ENCODE peak calls at places on chromosomes 12 and 14, in seven cellular contexts. One of them, this sample, is unnamed.

GRCh38 chr12:45214739-45215418 is 1.0 kb upstream of the ANO6 start:
- DNase-seq in stimulated activated CD8-positive, alpha-beta memory T cell treated with anti-CD3 and anti-CD28 coated beads, Interleukin-4, amount 100 ng/mL, for 4 hours: no peak
- DNase-seq in OCI-M1: peak; percentile 55
- DNase-seq in head of caudate nucleus: no peak
- DNase-seq in GM12892: no peak
- DNase-seq in left cardiac atrium: no peak
- DNase-seq in ACHN: peak; percentile 64
- DNase-seq in this sample: no peak

GRCh38 chr12:68587448-68587873 is 23.2 kb upstream of the RAP1B start:
- DNase-seq in stimulated activated CD8-positive, alpha-beta memory T cell treated with anti-CD3 and anti-CD28 coated beads, Interleukin-4, amount 100 ng/mL, for 4 hours: no peak
- DNase-seq in OCI-M1: peak; percentile 82
- DNase-seq in head of caudate nucleus: no peak
- DNase-seq in GM12892: no peak
- DNase-seq in left cardiac atrium: no peak
- DNase-seq in ACHN: no peak
- DNase-seq in this sample: no peak

GRCh38 chr12:68831272-68831671 is 23.3 kb downstream of the MDM2 start:
- DNase-seq in stimulated activated CD8-positive, alpha-beta memory T cell treated with anti-CD3 and anti-CD28 coated beads, Interleukin-4, amount 100 ng/mL, for 4 hours: no peak
- DNase-seq in OCI-M1: no peak
- DNase-seq in head of caudate nucleus: no peak
- DNase-seq in GM12892: no peak
- DNase-seq in left cardiac atrium: no peak
- DNase-seq in ACHN: peak; percentile 35
- DNase-seq in this sample: no peak

GRCh38 chr14:32109676-32110075 is 32.6 kb downstream of the ARHGAP5 start:
- DNase-seq in stimulated activated CD8-positive, alpha-beta memory T cell treated with anti-CD3 and anti-CD28 coated beads, Interleukin-4, amount 100 ng/mL, for 4 hours: no peak
- DNase-seq in OCI-M1: no peak
- DNase-seq in head of caudate nucleus: no peak
- DNase-seq in GM12892: no peak
- DNase-seq in left cardiac atrium: no peak
- DNase-seq in ACHN: no peak
- DNase-seq in this sample: no peak

GRCh38 chr12:52029686-52030085 is 21.6 kb upstream of the NR4A1 start:
- DNase-seq in stimulated activated CD8-positive, alpha-beta memory T cell treated with anti-CD3 and anti-CD28 coated beads, Interleukin-4, amount 100 ng/mL, for 4 hours: no peak
- DNase-seq in OCI-M1: no peak
- DNase-seq in head of caudate nucleus: no peak
- DNase-seq in GM12892: no peak
- DNase-seq in left cardiac atrium: no peak
- DNase-seq in ACHN: peak; percentile 19
- DNase-seq in this sample: no peak

GRCh38 chr14:58871972-58872530 is 234.3 kb downstream of the DACT1 start:
- DNase-seq in stimulated activated CD8-positive, alpha-beta memory T cell treated with anti-CD3 and anti-CD28 coated beads, Interleukin-4, amount 100 ng/mL, for 4 hours: no peak
- DNase-seq in OCI-M1: no peak
- DNase-seq in head of caudate nucleus: no peak
- DNase-seq in GM12892: no peak
- DNase-seq in left cardiac atrium: no peak
- DNase-seq in ACHN: no peak
- DNase-seq in this sample: no peak

GRCh38 chr12:130249376-130249775 is 87.1 kb downstream of the FZD10 start:
- DNase-seq in stimulated activated CD8-positive, alpha-beta memory T cell treated with anti-CD3 and anti-CD28 coated beads, Interleukin-4, amount 100 ng/mL, for 4 hours: no peak
- DNase-seq in OCI-M1: peak; percentile 17
- DNase-seq in head of caudate nucleus: no peak
- DNase-seq in GM12892: no peak
- DNase-seq in left cardiac atrium: no peak
- DNase-seq in ACHN: no peak
- DNase-seq in this sample: no peak

GRCh38 chr14:104749111-104749649 is 3.8 kb upstream of the SIVA1 start:
- DNase-seq in stimulated activated CD8-positive, alpha-beta memory T cell treated with anti-CD3 and anti-CD28 coated beads, Interleukin-4, amount 100 ng/mL, for 4 hours: no peak
- DNase-seq in OCI-M1: no peak
- DNase-seq in head of caudate nucleus: peak; percentile 55
- DNase-seq in GM12892: no peak
- DNase-seq in left cardiac atrium: no peak
- DNase-seq in ACHN: no peak
- DNase-seq in this sample: no peak

GRCh38 chr12:103762473-103762872 is 78.6 kb downstream of the NT5DC3 start:
- DNase-seq in stimulated activated CD8-positive, alpha-beta memory T cell treated with anti-CD3 and anti-CD28 coated beads, Interleukin-4, amount 100 ng/mL, for 4 hours: no peak
- DNase-seq in OCI-M1: no peak
- DNase-seq in head of caudate nucleus: no peak
- DNase-seq in GM12892: no peak
- DNase-seq in left cardiac atrium: no peak
- DNase-seq in ACHN: no peak
- DNase-seq in this sample: no peak

GRCh38 chr14:74611672-74612345 is at the start of gene LTBP2:
- DNase-seq in stimulated activated CD8-positive, alpha-beta memory T cell treated with anti-CD3 and anti-CD28 coated beads, Interleukin-4, amount 100 ng/mL, for 4 hours: no peak
- DNase-seq in OCI-M1: no peak
- DNase-seq in head of caudate nucleus: no peak
- DNase-seq in GM12892: no peak
- DNase-seq in left cardiac atrium: no peak
- DNase-seq in ACHN: no peak
- DNase-seq in this sample: no peak

GRCh38 chr12:113359939-113360748 is 1.8 kb downstream of the PLBD2 start:
- DNase-seq in stimulated activated CD8-positive, alpha-beta memory T cell treated with anti-CD3 and anti-CD28 coated beads, Interleukin-4, amount 100 ng/mL, for 4 hours: no peak
- DNase-seq in OCI-M1: peak; percentile 41
- DNase-seq in head of caudate nucleus: no peak
- DNase-seq in GM12892: no peak
- DNase-seq in left cardiac atrium: no peak
- DNase-seq in ACHN: peak; percentile 21
- DNase-seq in this sample: no peak

GRCh38 chr14:51653096-51653814 is 1.5 kb downstream of the FRMD6 start:
- DNase-seq in stimulated activated CD8-positive, alpha-beta memory T cell treated with anti-CD3 and anti-CD28 coated beads, Interleukin-4, amount 100 ng/mL, for 4 hours: no peak
- DNase-seq in OCI-M1: peak; percentile 35
- DNase-seq in head of caudate nucleus: no peak
- DNase-seq in GM12892: no peak
- DNase-seq in left cardiac atrium: no peak
- DNase-seq in ACHN: peak; percentile 73
- DNase-seq in this sample: no peak

GRCh38 chr14:54182419-54183040 is 214.3 kb upstream of the CDKN3 start:
- DNase-seq in stimulated activated CD8-positive, alpha-beta memory T cell treated with anti-CD3 and anti-CD28 coated beads, Interleukin-4, amount 100 ng/mL, for 4 hours: no peak
- DNase-seq in OCI-M1: no peak
- DNase-seq in head of caudate nucleus: no peak
- DNase-seq in GM12892: no peak
- DNase-seq in left cardiac atrium: no peak
- DNase-seq in ACHN: peak; percentile 66
- DNase-seq in this sample: no peak

GRCh38 chr14:53921027-53921426 is 35.6 kb downstream of the BMP4 start:
- DNase-seq in stimulated activated CD8-positive, alpha-beta memory T cell treated with anti-CD3 and anti-CD28 coated beads, Interleukin-4, amount 100 ng/mL, for 4 hours: no peak
- DNase-seq in OCI-M1: no peak
- DNase-seq in head of caudate nucleus: no peak
- DNase-seq in GM12892: no peak
- DNase-seq in left cardiac atrium: no peak
- DNase-seq in ACHN: no peak
- DNase-seq in this sample: no peak

GRCh38 chr12:27583057-27583797 is 59.2 kb downstream of the PPFIBP1 start:
- DNase-seq in stimulated activated CD8-positive, alpha-beta memory T cell treated with anti-CD3 and anti-CD28 coated beads, Interleukin-4, amount 100 ng/mL, for 4 hours: no peak
- DNase-seq in OCI-M1: no peak
- DNase-seq in head of caudate nucleus: no peak
- DNase-seq in GM12892: no peak
- DNase-seq in left cardiac atrium: no peak
- DNase-seq in ACHN: no peak
- DNase-seq in this sample: no peak

GRCh38 chr14:65287264-65288131 is 125.0 kb upstream of the FUT8 start:
- DNase-seq in stimulated activated CD8-positive, alpha-beta memory T cell treated with anti-CD3 and anti-CD28 coated beads, Interleukin-4, amount 100 ng/mL, for 4 hours: no peak
- DNase-seq in OCI-M1: no peak
- DNase-seq in head of caudate nucleus: no peak
- DNase-seq in GM12892: peak; percentile 66
- DNase-seq in left cardiac atrium: no peak
- DNase-seq in ACHN: no peak
- DNase-seq in this sample: no peak

GRCh38 chr12:14313379-14313778 is 52.1 kb upstream of the ATF7IP start:
- DNase-seq in stimulated activated CD8-positive, alpha-beta memory T cell treated with anti-CD3 and anti-CD28 coated beads, Interleukin-4, amount 100 ng/mL, for 4 hours: no peak
- DNase-seq in OCI-M1: no peak
- DNase-seq in head of caudate nucleus: no peak
- DNase-seq in GM12892: no peak
- DNase-seq in left cardiac atrium: no peak
- DNase-seq in ACHN: no peak
- DNase-seq in this sample: no peak

GRCh38 chr14:100577986-100578431 is 9.2 kb downstream of the BEGAIN start:
- DNase-seq in stimulated activated CD8-positive, alpha-beta memory T cell treated with anti-CD3 and anti-CD28 coated beads, Interleukin-4, amount 100 ng/mL, for 4 hours: no peak
- DNase-seq in OCI-M1: no peak
- DNase-seq in head of caudate nucleus: no peak
- DNase-seq in GM12892: no peak
- DNase-seq in left cardiac atrium: peak; percentile 13
- DNase-seq in ACHN: no peak
- DNase-seq in this sample: no peak

GRCh38 chr12:6792522-6793201 is 3.3 kb downstream of the CD4 start:
- DNase-seq in stimulated activated CD8-positive, alpha-beta memory T cell treated with anti-CD3 and anti-CD28 coated beads, Interleukin-4, amount 100 ng/mL, for 4 hours: no peak
- DNase-seq in OCI-M1: peak; percentile 19
- DNase-seq in head of caudate nucleus: peak; percentile 51
- DNase-seq in GM12892: no peak
- DNase-seq in left cardiac atrium: no peak
- DNase-seq in ACHN: no peak
- DNase-seq in this sample: no peak